ENCODE peak calls at places on chromosomes 16 and 17, in five cellular contexts. V is T-helper 9 cell; W is Daoy; M is activated CD4-positive, alpha-beta T cell treated with anti-CD3 and anti-CD28 coated beads, Interleukin-2, amount 50 U/mL, for 48 hours; O is NCI-H1092 treated with DMSO at 0.1 percent for 48 hours. E is an unnamed sample.

GRCh38 chr17:7561589-7562207 is at the start of gene SENP3:
- DNase-seq in M (peak), O (peak), V (peak), W (peak), E (peak)

GRCh38 chr16:67833418-67834241 is 8.5 kb upstream of the THAP11 start:
- DNase-seq in M (peak), W (peak), O (peak), V (peak), E (peak)

GRCh38 chr16:77191259-77191969 is 424 bp downstream of the MON1B start:
- DNase-seq in W (peak), V (peak), O (no peak), M (peak), E (no peak)

GRCh38 chr16:28556914-28557320 is 3.2 kb downstream of the SGF29 start:
- DNase-seq in W (no peak), O (no peak), M (no peak), V (no peak), E (no peak)

GRCh38 chr17:69967910-69968411 is 107.1 kb upstream of the KCNJ16 start:
- DNase-seq in W (peak), V (no peak), O (no peak), M (no peak), E (no peak)

GRCh38 chr17:57916925-57917858 is 38.0 kb downstream of the CUEDC1 start:
- DNase-seq in M (peak), W (no peak), O (peak), V (peak), E (peak)

GRCh38 chr17:33436321-33436720 is 143.2 kb upstream of the ASIC2 start:
- DNase-seq in W (peak), V (no peak), O (no peak), M (no peak), E (no peak)

GRCh38 chr16:8543258-8543657 is 47.1 kb downstream of the TMEM114 start:
- DNase-seq in M (no peak), O (no peak), W (no peak), V (no peak), E (no peak)

GRCh38 chr16:57627184-57627871 is 1.1 kb upstream of the ADGRG1 start:
- DNase-seq in M (no peak), W (peak), O (no peak), V (no peak), E (no peak)

GRCh38 chr17:46977348-46977747 is 1.7 kb downstream of the RPRML start:
- DNase-seq in M (no peak), W (peak), V (no peak), O (no peak), E (no peak)

GRCh38 chr16:82160226-82160625 is 9.8 kb downstream of the MPHOSPH6 start:
- DNase-seq in O (no peak), M (no peak), W (no peak), V (no peak), E (no peak)

GRCh38 chr17:14856156-14856555 is 409.0 kb downstream of the PMP22 start:
- DNase-seq in V (no peak), O (no peak), M (no peak), W (no peak), E (no peak)

GRCh38 chr17:32529604-32530003 is 42.8 kb downstream of the CDK5R1 start:
- DNase-seq in M (no peak), O (peak), W (peak), V (no peak), E (no peak)

GRCh38 chr16:11835891-11836652 is 15.3 kb downstream of the RSL1D1 start:
- DNase-seq in W (peak), M (no peak), O (no peak), V (no peak), E (no peak)

GRCh38 chr17:3534881-3535252 is 22.7 kb downstream of the TRPV3 start:
- DNase-seq in V (no peak), M (peak), O (no peak), W (peak), E (peak)

GRCh38 chr16:48879173-48879926 is 269.4 kb upstream of the N4BP1 start:
- DNase-seq in W (no peak), V (no peak), M (no peak), O (no peak), E (no peak)

GRCh38 chr17:53176629-53177028 is 646.1 kb upstream of the KIF2B start:
- DNase-seq in O (no peak), M (no peak), W (no peak), V (no peak), E (no peak)

GRCh38 chr16:66660422-66661209 is 35.9 kb downstream of the CMTM4 start:
- DNase-seq in M (no peak), W (peak), O (peak), V (no peak), E (peak)

GRCh38 chr16:68548947-68549346 is 9.9 kb downstream of the ZFP90 start:
- DNase-seq in M (no peak), W (no peak), O (no peak), V (no peak), E (no peak)

GRCh38 chr17:77882481-77883212 is 75.9 kb upstream of the TNRC6C start:
- DNase-seq in V (peak), W (peak), M (peak), O (no peak), E (peak)

GRCh38 chr17:77343031-77343866 is 202.5 kb downstream of the SEC14L1 start:
- DNase-seq in O (no peak), M (no peak), V (no peak), W (no peak), E (no peak)

GRCh38 chr17:752620-753219 is 656 bp upstream of the GEMIN4 start:
- DNase-seq in W (peak), M (peak), V (no peak), O (peak), E (no peak)

GRCh38 chr16:57694191-57694555 is 433 bp upstream of the DRC7 start:
- DNase-seq in M (no peak), O (no peak), V (no peak), W (no peak), E (no peak)

GRCh38 chr17:68497885-68498319 is 14.3 kb upstream of the PRKAR1A start:
- DNase-seq in W (no peak), O (no peak), M (no peak), V (no peak), E (no peak)

GRCh38 chr16:84751947-84752346 is 52.1 kb downstream of the USP10 start:
- DNase-seq in O (no peak), V (no peak), M (peak), W (no peak), E (no peak)

GRCh38 chr17:64112978-64113377 is 17.0 kb downstream of the ERN1 start:
- DNase-seq in W (no peak), M (no peak), O (no peak), V (no peak), E (no peak)

GRCh38 chr16:9260665-9261064 is 169.2 kb downstream of the HAPSTR1 start:
- DNase-seq in M (no peak), V (no peak), O (peak), W (no peak), E (no peak)

GRCh38 chr17:49252148-49252682 is 21.6 kb upstream of the PHOSPHO1 start:
- DNase-seq in V (no peak), W (peak), O (no peak), M (no peak), E (no peak)

GRCh38 chr17:41739661-41740352 is 5.4 kb upstream of the HAP1 start:
- DNase-seq in M (no peak), W (peak), V (no peak), O (no peak), E (no peak)

GRCh38 chr16:11752856-11753255 is 10.2 kb upstream of the TXNDC11 start:
- DNase-seq in V (no peak), W (no peak), M (no peak), O (peak), E (no peak)

GRCh38 chr16:85970712-85971220 is 71.8 kb downstream of the IRF8 start:
- DNase-seq in O (no peak), V (no peak), W (no peak), M (no peak), E (no peak)

GRCh38 chr17:33057564-33057963 is 65.9 kb downstream of the SPACA3 start:
- DNase-seq in M (no peak), V (no peak), W (peak), O (no peak), E (no peak)

GRCh38 chr16:31074814-31075183 is 577 bp downstream of the ZNF646 start:
- DNase-seq in W (no peak), O (no peak), V (no peak), M (no peak), E (no peak)

GRCh38 chr16:57092786-57093301 is 461 bp downstream of the CPNE2 start:
- DNase-seq in W (peak), M (peak), O (peak), V (peak), E (peak)

GRCh38 chr16:9645911-9646310 is 536.3 kb downstream of the GRIN2A start:
- DNase-seq in O (no peak), W (no peak), M (no peak), V (no peak), E (no peak)

E was measured in nucleus accumbens.